ENCODE peak calls at places on chromosome 19, in nine cellular contexts. Z is NCI-H774; T is RPMI8226; D is small intestine; K is bronchial epithelial cell; R is activated gamma-delta T cell; E is stimulated activated CD4-positive, alpha-beta T cell treated with anti-CD3 and anti-CD28 coated beads, Interleukin-2, amount 100 ng/mL, for 48 hours; G is heart right ventricle; Q is NCI-H2107. X is an unnamed sample.

GRCh38 chr19:50662442-50663279 is 13.4 kb downstream of the C19orf81 start:
- DNase-seq in E (no peak), T (no peak), G (no peak), R (no peak), Q (no peak), D (no peak), Z (no peak), K (no peak), X (no peak)

GRCh38 chr19:1273263-1274041 is 1.9 kb upstream of the FAM174C start:
- DNase-seq in K (no peak), Z (no peak), G (peak), D (no peak), Q (no peak), E (no peak), T (no peak), R (no peak), X (no peak)

GRCh38 chr19:38889803-38890202 is 9.6 kb downstream of the SIRT2 start:
- DNase-seq in R (no peak), Z (no peak), K (no peak), D (no peak), Q (no peak), E (no peak), G (no peak), T (no peak), X (no peak)

GRCh38 chr19:10625003-10625761 is at the start of gene SLC44A2:
- DNase-seq in E (no peak), G (peak), K (peak), R (no peak), Z (peak), Q (no peak), T (no peak), D (peak), X (peak)

GRCh38 chr19:28543244-28543776 is 669.6 kb downstream of the UQCRFS1 start:
- DNase-seq in D (no peak), T (no peak), G (no peak), Z (no peak), Q (no peak), R (no peak), E (no peak), K (no peak), X (no peak)

GRCh38 chr19:1251233-1251502 is 2.8 kb downstream of the MIDN start:
- DNase-seq in R (no peak), K (peak), G (no peak), D (no peak), Q (no peak), Z (no peak), E (no peak), T (no peak), X (peak)

GRCh38 chr19:16376241-16376640 is 51.6 kb downstream of the KLF2 start:
- DNase-seq in G (no peak), Z (no peak), R (no peak), K (no peak), T (no peak), D (no peak), E (no peak), Q (no peak), X (no peak)

GRCh38 chr19:38730731-38731589 is 13.3 kb downstream of the CAPN12 start:
- DNase-seq in T (no peak), K (no peak), R (no peak), E (no peak), Q (no peak), Z (no peak), D (peak), G (no peak), X (no peak)

GRCh38 chr19:54379187-54379678 is 14.5 kb upstream of the LAIR1 start:
- DNase-seq in G (no peak), Z (no peak), T (no peak), R (no peak), K (no peak), E (no peak), Q (no peak), D (no peak), X (no peak)

GRCh38 chr19:55069137-55069858 is 6.3 kb upstream of the RDH13 start:
- DNase-seq in T (peak), E (no peak), Z (no peak), R (no peak), Q (no peak), D (peak), G (no peak), K (peak), X (no peak)

GRCh38 chr19:45275370-45275971 is 24.4 kb downstream of the MARK4 start:
- DNase-seq in K (no peak), T (no peak), Z (no peak), Q (no peak), G (no peak), E (no peak), R (no peak), D (no peak), X (no peak)

GRCh38 chr19:18205180-18205915 is 1.5 kb upstream of the RAB3A start:
- DNase-seq in G (peak), R (no peak), E (peak), D (peak), Z (peak), T (peak), K (peak), Q (no peak), X (no peak)

GRCh38 chr19:995051-995827 is 5.0 kb upstream of the GRIN3B start:
- DNase-seq in E (no peak), Q (no peak), G (no peak), T (peak), K (no peak), Z (no peak), R (no peak), D (no peak), X (no peak)

GRCh38 chr19:16188521-16188920 is 3.3 kb downstream of the FAM32A start:
- DNase-seq in E (no peak), G (no peak), Z (no peak), D (no peak), K (no peak), Q (no peak), T (no peak), R (no peak), X (no peak)

GRCh38 chr19:30342901-30343300 is 29.3 kb upstream of the ZNF536 start:
- DNase-seq in E (no peak), T (no peak), R (no peak), D (no peak), Z (no peak), G (no peak), K (no peak), Q (no peak), X (no peak)

GRCh38 chr19:1102407-1103106 is 1.2 kb upstream of the GPX4 start:
- DNase-seq in D (peak), Z (no peak), Q (no peak), E (peak), K (peak), T (no peak), R (no peak), G (no peak), X (peak)

X was measured in foreskin keratinocyte.